ENCODE peak calls at places on chromosomes 1 and 21, in six cellular contexts. J is right lobe of liver, B is gastrocnemius medialis, S is body of pancreas, T is breast epithelium, D is stomach. N is an unnamed sample.

GRCh38 chr1:96538883-96539282 is 182.7 kb upstream of the PTBP2 start:
- DNase-seq in S (peak; percentile 19), J (no peak), B (peak; percentile 16), T (peak; percentile 37), D (no peak), N (no peak)

GRCh38 chr1:6267686-6268281 is 6.9 kb upstream of the GPR153 start:
- DNase-seq in T (no peak), J (no peak), D (no peak), S (no peak), B (no peak), N (no peak)

GRCh38 chr21:31159808-31160207 is 121.5 kb upstream of the KRTAP19-8 start:
- DNase-seq in J (no peak), D (no peak), T (no peak), B (no peak), S (no peak), N (no peak)

GRCh38 chr1:184988506-184988905 is 14.2 kb upstream of the NIBAN1 start:
- DNase-seq in T (no peak), B (no peak), S (no peak), J (no peak), D (no peak), N (no peak)

GRCh38 chr1:203202431-203203245 is 16.1 kb upstream of the CHI3L1 start:
- DNase-seq in J (no peak), T (no peak), B (peak; percentile 59), S (peak; percentile 29), D (peak; percentile 18), N (no peak)

GRCh38 chr1:8871539-8871935 is 6.9 kb downstream of the ENO1 start:
- DNase-seq in D (no peak), J (no peak), T (no peak), S (peak; percentile 34), B (no peak), N (no peak)

GRCh38 chr1:29820401-29820800 is 584.1 kb downstream of the PTPRU start:
- DNase-seq in T (no peak), S (no peak), D (no peak), J (no peak), B (no peak), N (no peak)

GRCh38 chr1:235932090-235932510 is 65.4 kb upstream of the LYST start:
- DNase-seq in D (peak; percentile 64), T (peak; percentile 50), S (no peak), J (peak; percentile 57), B (no peak), N (no peak)

GRCh38 chr1:245074232-245074747 is 80.5 kb upstream of the KIF26B start:
- DNase-seq in J (no peak), S (no peak), D (no peak), B (no peak), T (no peak), N (no peak)

GRCh38 chr1:86748622-86749373 is 44.4 kb downstream of the SH3GLB1 start:
- DNase-seq in B (no peak), J (no peak), S (no peak), T (no peak), D (no peak), N (no peak)

GRCh38 chr21:35226960-35227741 is 178.0 kb upstream of the RUNX1 start:
- DNase-seq in J (no peak), D (no peak), B (no peak), T (no peak), S (no peak), N (no peak)

GRCh38 chr1:42210421-42211133 is 46.0 kb upstream of the GUCA2A start:
- DNase-seq in S (no peak), B (no peak), T (no peak), D (no peak), J (no peak), N (no peak)

GRCh38 chr1:172089768-172090510 is 248.6 kb downstream of the DNM3 start:
- DNase-seq in D (peak; percentile 78), S (peak; percentile 69), B (no peak), J (peak; percentile 53), T (peak; percentile 33), N (no peak)

GRCh38 chr1:167221126-167221803 is 579 bp downstream of the POU2F1 start:
- DNase-seq in J (no peak), B (no peak), S (no peak), D (peak; percentile 27), T (no peak), N (peak; percentile 70)

GRCh38 chr1:70318191-70318590 is 36.3 kb downstream of the ANKRD13C start:
- DNase-seq in D (no peak), T (no peak), B (no peak), S (no peak), J (no peak), N (no peak)

GRCh38 chr1:42168798-42169197 is 4.3 kb upstream of the GUCA2A start:
- DNase-seq in S (no peak), D (no peak), J (no peak), T (no peak), B (no peak), N (no peak)

GRCh38 chr1:29812397-29813135 is 576.2 kb downstream of the PTPRU start:
- DNase-seq in D (peak; percentile 11), J (no peak), B (no peak), S (no peak), T (no peak), N (no peak)

GRCh38 chr21:41428847-41429246 is 2.8 kb downstream of the MX1 start:
- DNase-seq in B (no peak), J (no peak), D (no peak), T (no peak), S (no peak), N (no peak)

GRCh38 chr21:41425954-41426655 is at the start of gene MX1:
- DNase-seq in B (no peak), J (peak; percentile 87), T (peak; percentile 60), S (peak; percentile 74), D (peak; percentile 89), N (peak; percentile 79)

GRCh38 chr21:41428311-41428710 is 2.3 kb downstream of the MX1 start:
- DNase-seq in J (no peak), T (no peak), S (no peak), B (no peak), D (no peak), N (no peak)

GRCh38 chr21:41426656-41427311 is 745 bp downstream of the MX1 start:
- DNase-seq in D (no peak), B (no peak), J (no peak), S (no peak), T (no peak), N (no peak)

GRCh38 chr21:41427556-41427955 is 1.5 kb downstream of the MX1 start:
- DNase-seq in T (no peak), S (no peak), D (no peak), B (no peak), J (no peak), N (no peak)
- TF ChIP-seq POLR2A in T (no peak), S (no peak), D (no peak), B (no peak), J (no peak), N (no peak)

DNA sequence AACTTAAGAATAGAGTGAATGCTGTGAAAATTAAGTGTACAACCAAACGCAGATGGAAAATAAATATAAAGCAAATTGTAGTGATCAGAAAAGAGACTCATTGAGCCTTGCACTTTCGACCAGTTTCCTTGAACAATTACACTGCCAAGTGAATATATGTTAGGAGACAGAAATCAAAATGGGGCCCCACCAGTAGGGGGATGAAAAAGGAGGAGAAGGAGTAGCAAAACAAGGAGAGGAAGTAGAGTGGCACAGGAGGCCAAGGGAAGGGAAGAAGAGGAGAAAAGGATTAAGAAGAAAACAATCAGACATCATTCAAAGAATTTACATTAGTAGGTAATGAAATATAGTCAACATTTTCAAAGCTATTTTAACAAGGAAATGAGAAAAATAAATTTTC is 1770.6 kb downstream of the PLA2G4A start:
- DNase-seq in T (no peak), B (no peak), J (no peak), D (no peak), S (no peak), N (no peak)
- H3K4me3 ChIP-seq in T (no peak overlapping the region), B (no peak overlapping the region), J (no peak overlapping the region), D (no peak overlapping the region), S (no peak overlapping the region), N (no peak overlapping the region)

GRCh38 chr1:182260516-182260915 is 131.1 kb downstream of the GLUL start:
- DNase-seq in J (no peak), D (no peak), S (no peak), T (no peak), B (no peak), N (no peak)

GRCh38 chr1:182262425-182262824 is 129.2 kb downstream of the GLUL start:
- DNase-seq in J (no peak), T (no peak), B (no peak), S (no peak), D (no peak), N (no peak)

GRCh38 chr1:182263706-182264105 is 127.9 kb downstream of the GLUL start:
- DNase-seq in B (no peak), T (no peak), D (no peak), J (no peak), S (no peak), N (no peak)

GRCh38 chr1:182259963-182260362 is 131.6 kb downstream of the GLUL start:
- DNase-seq in D (no peak), T (no peak), J (no peak), B (no peak), S (no peak), N (no peak)

GRCh38 chr1:182261655-182262054 is 129.9 kb downstream of the GLUL start:
- DNase-seq in T (no peak), B (no peak), J (no peak), S (no peak), D (no peak), N (no peak)
- H3K27ac ChIP-seq in T (no peak overlapping the region), B (no peak overlapping the region), J (no peak overlapping the region), S (no peak overlapping the region), D (no peak overlapping the region), N (no peak overlapping the region)

GRCh38 chr1:220807726-220808125 is 21.0 kb downstream of the MTARC1 start:
- DNase-seq in J (no peak), D (no peak), B (no peak), T (no peak), S (no peak), N (no peak)
- TF ChIP-seq POLR2A in J (no peak), D (no peak), B (no peak), T (no peak), S (no peak), N (no peak)

GRCh38 chr1:109623601-109624161 is 4.0 kb downstream of the AMPD2 start:
- DNase-seq in D (no peak), J (no peak), S (no peak), B (no peak), T (no peak), N (no peak)

GRCh38 chr1:109621402-109622101 is 1.9 kb downstream of the AMPD2 start:
- DNase-seq in T (no peak), S (no peak), J (no peak), D (no peak), B (no peak), N (no peak)

GRCh38 chr1:109624215-109625010 is 4.8 kb downstream of the AMPD2 start:
- DNase-seq in T (no peak), D (no peak), J (no peak), B (no peak), S (no peak), N (no peak)

GRCh38 chr1:109622103-109622892 is 2.7 kb downstream of the AMPD2 start:
- DNase-seq in S (no peak), J (no peak), D (no peak), T (no peak), B (no peak), N (no peak)

GRCh38 chr1:109622895-109623294 is 3.3 kb downstream of the AMPD2 start:
- DNase-seq in S (no peak), J (no peak), D (no peak), B (no peak), T (no peak), N (no peak)
- H3K4me3 ChIP-seq in S (no peak overlapping the region), J (no peak overlapping the region), D (no peak overlapping the region), B (no peak overlapping the region), T (no peak overlapping the region), N (no peak overlapping the region)